ENCODE peak calls at places on chromosomes 16 and 17, in five cellular contexts. Z is pons; V is activated CD4-positive, alpha-beta T cell treated with anti-CD3 and anti-CD28 coated beads, Interleukin-2, amount 50 U/mL, for 48 hours; Q is glomerular endothelial cell; C is fibroblast of the aortic adventitia. P is an unnamed sample.

GRCh38 chr17:2051388-2052237 is 3.3 kb upstream of the HIC1 start:
- DNase-seq in Z (no peak), V (no peak), Q (no peak), C (no peak), P (no peak)

GRCh38 chr17:10060526-10060925 is 137.9 kb downstream of the GAS7 start:
- DNase-seq in Z (no peak), V (no peak), Q (no peak), C (no peak), P (no peak)

GRCh38 chr17:66954632-66955031 is 9.9 kb upstream of the CACNG4 start:
- DNase-seq in Z (no peak), V (no peak), Q (no peak), C (no peak), P (no peak)

GRCh38 chr16:81523387-81524115 is 78.9 kb downstream of the CMIP start:
- DNase-seq in Z (no peak), V (no peak), Q (no peak), C (peak; percentile 86), P (peak; percentile 81)

GRCh38 chr16:11233727-11234376 is 22.2 kb downstream of the SOCS1 start:
- DNase-seq in Z (no peak), V (peak; percentile 90), Q (no peak), C (no peak), P (no peak)

GRCh38 chr17:30519707-30520106 is 42.5 kb downstream of the GOSR1 start:
- DNase-seq in Z (no peak), V (no peak), Q (peak; percentile 50), C (peak; percentile 95), P (peak; percentile 90)

GRCh38 chr17:32275060-32276042 is 9.7 kb downstream of the RHBDL3 start:
- DNase-seq in Z (no peak), V (no peak), Q (no peak), C (peak; percentile 67), P (peak; percentile 83)

GRCh38 chr17:48068491-48068961 is 20.4 kb downstream of the NFE2L1 start:
- DNase-seq in Z (no peak), V (no peak), Q (no peak), C (peak; percentile 59), P (peak; percentile 73)

GRCh38 chr17:19683117-19683516 is 33.3 kb downstream of the SLC47A2 start:
- DNase-seq in Z (no peak), V (no peak), Q (no peak), C (no peak), P (no peak)

GRCh38 chr17:17824119-17824779 is 12.5 kb downstream of the SREBF1 start:
- DNase-seq in Z (peak; percentile 48), V (peak; percentile 51), Q (no peak), C (no peak), P (no peak)

GRCh38 chr17:58302171-58302918 is 21.6 kb upstream of the MPO start:
- DNase-seq in Z (no peak), V (no peak), Q (no peak), C (no peak), P (no peak)

GRCh38 chr16:30592871-30593270 is 7.4 kb upstream of the ZNF785 start:
- DNase-seq in Z (no peak), V (no peak), Q (no peak), C (no peak), P (no peak)

GRCh38 chr16:51854401-51854951 is 692.5 kb downstream of the TOX3 start:
- DNase-seq in Z (no peak), V (no peak), Q (no peak), C (no peak), P (peak; percentile 17)

GRCh38 chr16:78596996-78597422 is 497.6 kb downstream of the WWOX start:
- DNase-seq in Z (no peak), V (no peak), Q (no peak), C (no peak), P (no peak)

GRCh38 chr16:12000032-12000431 is 23.5 kb downstream of the SNX29 start:
- DNase-seq in Z (peak; percentile 42), V (no peak), Q (no peak), C (no peak), P (no peak)

GRCh38 chr17:49209061-49209571 is 1.3 kb downstream of the GNGT2 start:
- DNase-seq in Z (no peak), V (no peak), Q (no peak), C (no peak), P (no peak)

GRCh38 chr17:10772425-10773380 is 31.2 kb downstream of the TMEM238L start:
- DNase-seq in Z (no peak), V (peak; percentile 76), Q (no peak), C (no peak), P (no peak)

GRCh38 chr17:72122336-72122667 is 1.5 kb downstream of the SOX9 start:
- DNase-seq in Z (no peak), V (no peak), Q (no peak), C (no peak), P (no peak)

GRCh38 chr16:17471745-17472075 is 950 bp upstream of the XYLT1 start:
- DNase-seq in Z (no peak), V (no peak), Q (no peak), C (no peak), P (no peak)

P was measured in AG10803.